ENCODE peak calls at places on chromosomes 7 and 10, in four cellular contexts. J, P, C and Z are unnamed samples.
A peak's percentile ranks its signal among the peaks of the same experiment; 100 is the strongest.

GRCh38 chr10:112955736-112956421 is 5.8 kb downstream of the TCF7L2 start:
- DNase-seq in P (peak; percentile 34), C (no peak), J (peak; percentile 86), Z (no peak)

GRCh38 chr10:7702288-7702812 is 766 bp upstream of the ITIH2 start:
- DNase-seq in J (no peak), P (no peak), C (no peak), Z (no peak)

GRCh38 chr7:43531700-43532099 is 51.2 kb upstream of the STK17A start:
- DNase-seq in C (no peak), P (no peak), J (no peak), Z (no peak)

GRCh38 chr10:59857049-59857448 is 49.3 kb downstream of the CCDC6 start:
- DNase-seq in C (no peak), J (no peak), P (no peak), Z (no peak)

GRCh38 chr7:2151235-2151634 is 81.5 kb downstream of the MAD1L1 start:
- DNase-seq in C (no peak), P (no peak), J (no peak), Z (no peak)

GRCh38 chr7:68706291-68706690 is 892.0 kb upstream of the AUTS2 start:
- DNase-seq in J (peak; percentile 57), C (peak; percentile 84), P (no peak), Z (peak; percentile 94)

GRCh38 chr7:46150721-46151120 is 229.6 kb upstream of the IGFBP3 start:
- DNase-seq in P (no peak), J (no peak), C (no peak), Z (no peak)

GRCh38 chr7:36309716-36310115 is 79.9 kb upstream of the ANLN start:
- DNase-seq in P (no peak), J (no peak), C (no peak), Z (no peak)

GRCh38 chr10:80491251-80492102 is 37.4 kb downstream of the TSPAN14 start:
- DNase-seq in J (no peak), C (no peak), P (no peak), Z (no peak)

GRCh38 chr10:109823196-109823595 is 100.1 kb downstream of the XPNPEP1 start:
- DNase-seq in J (no peak), P (no peak), C (no peak), Z (no peak)

GRCh38 chr10:96288151-96288621 is 16.0 kb upstream of the DNTT start:
- DNase-seq in P (no peak), J (no peak), C (no peak), Z (no peak)

GRCh38 chr10:82966130-82966529 is 1091.1 kb downstream of the NRG3 start:
- DNase-seq in P (no peak), C (no peak), J (no peak), Z (no peak)

GRCh38 chr10:119206603-119207366 is 586 bp upstream of the GRK5 start:
- DNase-seq in J (peak; percentile 60), P (peak; percentile 70), C (no peak), Z (no peak)

GRCh38 chr10:50331486-50331885 is 80.2 kb upstream of the ASAH2 start:
- DNase-seq in P (no peak), J (no peak), C (no peak), Z (no peak)

GRCh38 chr10:12634532-12634931 is 285.2 kb downstream of the CAMK1D start:
- DNase-seq in J (no peak), C (no peak), P (no peak), Z (no peak)

GRCh38 chr10:9302142-9302746 is 1247.8 kb downstream of the GATA3 start:
- DNase-seq in P (no peak), J (peak; percentile 69), C (peak; percentile 23), Z (peak; percentile 3)

GRCh38 chr10:32349968-32350738 is 3.2 kb upstream of the EPC1 start:
- DNase-seq in J (no peak), C (no peak), P (no peak), Z (no peak)

GRCh38 chr7:54932818-54933543 is 85.8 kb upstream of the EGFR start:
- DNase-seq in C (peak; percentile 23), P (peak; percentile 63), J (peak; percentile 53), Z (no peak)

DNA sequence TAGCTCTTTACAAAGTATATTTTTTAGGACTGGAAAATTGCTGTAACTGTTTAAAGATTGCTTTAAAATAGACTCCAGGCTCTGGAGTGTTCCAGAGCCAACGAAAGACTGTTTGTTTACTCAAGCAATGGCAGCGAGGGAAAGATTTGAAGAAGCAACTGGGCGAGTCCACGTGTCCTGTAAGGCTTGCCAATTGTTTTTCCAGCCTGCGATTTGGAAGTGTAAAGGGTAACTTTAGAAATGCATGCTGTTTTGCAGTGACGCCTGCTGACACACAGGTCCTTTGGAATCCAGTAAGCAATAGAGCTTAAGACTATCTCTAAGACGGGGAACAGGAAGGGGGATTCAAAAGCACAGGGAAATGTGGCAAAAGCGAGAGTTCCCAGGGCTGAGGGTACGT is 55.8 kb downstream of the TACC2 start:
- DNase-seq in C (no peak), J (peak; percentile 78), P (peak; percentile 27), Z (no peak)
- H3K4me3 ChIP-seq in C (no peak overlapping the region), J (no peak overlapping the region), P (no peak overlapping the region), Z (no peak overlapping the region)

DNA sequence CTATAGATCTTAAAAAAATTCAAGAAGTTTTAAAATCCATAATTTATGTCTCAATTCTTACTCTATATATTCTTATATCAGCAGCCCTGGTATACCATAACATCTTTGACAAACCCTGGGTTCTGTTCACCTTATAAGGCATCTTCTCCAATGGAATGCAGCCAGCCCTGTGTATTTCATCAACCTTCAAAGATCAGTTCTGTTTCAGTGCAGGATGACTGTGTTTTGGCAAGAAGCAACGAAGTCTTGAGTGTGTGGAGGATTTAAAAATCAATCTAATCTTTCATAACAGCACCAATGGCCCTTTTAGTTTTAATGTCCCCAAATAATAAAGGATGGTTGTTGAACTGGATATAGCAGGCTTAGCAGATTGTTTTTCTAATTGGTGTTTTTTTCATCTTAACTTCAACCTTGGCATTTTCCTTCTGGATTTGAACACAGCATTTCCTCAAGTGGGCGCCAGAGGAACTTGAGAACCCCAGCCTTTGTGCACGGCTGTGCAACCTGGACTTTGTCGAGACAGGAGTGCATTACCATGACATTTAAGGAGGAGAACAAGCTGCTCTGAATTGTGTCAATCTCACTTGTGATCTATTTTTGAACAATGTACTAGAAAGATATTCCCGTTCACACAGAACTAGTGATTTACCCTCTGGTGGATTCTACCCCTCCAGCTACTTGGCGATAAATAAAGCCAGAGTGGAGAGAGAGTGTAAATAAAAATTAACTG is 313.3 kb upstream of the AKR1E2 start:
- DNase-seq in P (peak; percentile 44), C (no peak), J (peak; percentile 90), Z (no peak)
- TF ChIP-seq CTCF in P (peak; percentile 49), C (peak; percentile 76), J (peak; percentile 70), Z (peak; percentile 44)

GRCh38 chr10:29603516-29603915 is 31.3 kb downstream of the SVIL start:
- DNase-seq in P (no peak), J (no peak), C (no peak), Z (no peak)

GRCh38 chr10:29604291-29604825 is 30.4 kb downstream of the SVIL start:
- DNase-seq in J (no peak), P (no peak), C (no peak), Z (no peak)

GRCh38 chr10:29598861-29599311 is 35.9 kb downstream of the SVIL start:
- DNase-seq in C (no peak), P (no peak), J (peak; percentile 88), Z (no peak)

GRCh38 chr10:29600067-29600466 is 34.7 kb downstream of the SVIL start:
- DNase-seq in P (no peak), J (no peak), C (no peak), Z (no peak)

DNA sequence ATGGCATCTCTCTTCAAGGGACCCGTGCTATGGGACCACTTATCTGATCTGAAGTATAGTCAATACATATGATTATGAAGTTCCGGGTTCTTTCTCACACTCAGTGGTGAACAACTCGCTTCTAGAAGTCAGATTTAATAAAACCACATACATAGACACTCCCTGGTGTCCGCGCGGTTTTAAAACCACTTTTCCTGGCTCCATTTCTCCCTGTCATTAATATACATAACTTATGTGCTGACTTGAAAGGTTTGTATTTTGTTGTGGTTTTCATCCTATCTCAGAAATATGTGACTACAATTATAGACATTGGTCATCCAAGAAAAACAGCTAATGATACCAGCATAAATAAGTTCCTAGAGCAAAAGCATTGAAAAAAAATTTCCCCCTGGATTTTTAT is 34.0 kb downstream of the SVIL start:
- DNase-seq in P (no peak), J (no peak), C (no peak), Z (no peak)
- H3K4me3 ChIP-seq in P (no peak overlapping the region), J (no peak overlapping the region), C (no peak overlapping the region), Z (no peak overlapping the region)

GRCh38 chr7:108659867-108660266 is 90.2 kb downstream of the DNAJB9 start:
- DNase-seq in J (no peak), P (no peak), C (no peak), Z (no peak)

GRCh38 chr7:108662783-108663182 is 93.1 kb downstream of the DNAJB9 start:
- DNase-seq in C (no peak), P (no peak), J (no peak), Z (no peak)

GRCh38 chr7:108660465-108660864 is 90.8 kb downstream of the DNAJB9 start:
- DNase-seq in P (no peak), C (no peak), J (peak; percentile 57), Z (no peak)
- TF ChIP-seq CTCF in P (no peak), C (no peak), J (peak; percentile 58), Z (peak; percentile 9)